ENCODE peak calls at places on chromosomes 2 and 18, in four cellular contexts. X is T follicular helper cell, U is transverse colon, O is amniotic epithelial cell. Z is an unnamed sample.

GRCh38 chr2:188129677-188130076 is 162.0 kb upstream of the GULP1 start:
- DNase-seq in X (no peak), U (no peak), O (no peak), Z (no peak)

GRCh38 chr2:24015562-24016375 is 5.9 kb downstream of the MFSD2B start:
- DNase-seq in X (no peak), U (no peak), O (peak; percentile 93), Z (no peak)

GRCh38 chr18:24189664-24190346 is 50.9 kb downstream of the CABYR start:
- DNase-seq in X (no peak), U (no peak), O (no peak), Z (no peak)

GRCh38 chr18:23209031-23209430 is 73.7 kb downstream of the CABLES1 start:
- DNase-seq in X (no peak), U (no peak), O (peak; percentile 87), Z (no peak)

GRCh38 chr18:51017140-51017874 is 12.7 kb upstream of the SMAD4 start:
- DNase-seq in X (no peak), U (no peak), O (no peak), Z (no peak)

GRCh38 chr18:44627245-44627644 is 53.4 kb upstream of the SETBP1 start:
- DNase-seq in X (no peak), U (no peak), O (peak; percentile 19), Z (no peak)

GRCh38 chr18:32552421-32553030 is 81.8 kb upstream of the GAREM1 start:
- DNase-seq in X (peak; percentile 34), U (peak; percentile 70), O (peak; percentile 68), Z (peak; percentile 86)

GRCh38 chr18:37442477-37442876 is 123.1 kb downstream of the CELF4 start:
- DNase-seq in X (no peak), U (no peak), O (no peak), Z (no peak)

GRCh38 chr2:239324456-239324855 is 76.4 kb downstream of the HDAC4 start:
- DNase-seq in X (no peak), U (no peak), O (no peak), Z (no peak)

GRCh38 chr2:104849618-104850097 is 4.3 kb upstream of the POU3F3 start:
- DNase-seq in X (no peak), U (peak; percentile 71), O (peak; percentile 41), Z (peak; percentile 66)

GRCh38 chr18:25826823-25827617 is 263.4 kb downstream of the SS18 start:
- DNase-seq in X (no peak), U (no peak), O (peak; percentile 41), Z (no peak)

GRCh38 chr2:127614731-127615130 is 31.2 kb upstream of the GPR17 start:
- DNase-seq in X (no peak), U (no peak), O (peak; percentile 7), Z (no peak)

GRCh38 chr2:100513650-100514049 is 43.4 kb downstream of the NMS start:
- DNase-seq in X (no peak), U (no peak), O (no peak), Z (no peak)

GRCh38 chr2:45237128-45237527 is 227.9 kb upstream of the SIX2 start:
- DNase-seq in X (no peak), U (no peak), O (no peak), Z (no peak)

GRCh38 chr2:1749750-1750149 is 5.4 kb upstream of the PXDN start:
- DNase-seq in X (no peak), U (no peak), O (no peak), Z (no peak)

GRCh38 chr2:173028671-173029070 is 47.0 kb upstream of the MAP3K20 start:
- DNase-seq in X (no peak), U (no peak), O (peak; percentile 43), Z (no peak)

GRCh38 chr2:8247905-8248622 is 433.8 kb upstream of the ID2 start:
- DNase-seq in X (no peak), U (no peak), O (no peak), Z (no peak)

GRCh38 chr2:123380536-123380935 is 644.6 kb upstream of the CNTNAP5 start:
- DNase-seq in X (no peak), U (no peak), O (no peak), Z (no peak)

GRCh38 chr18:25326231-25327042 is 25.5 kb downstream of the ZNF521 start:
- DNase-seq in X (no peak), U (no peak), O (no peak), Z (no peak)

GRCh38 chr2:161427413-161428239 is 11.5 kb downstream of the TBR1 start:
- DNase-seq in X (no peak), U (no peak), O (no peak), Z (no peak)

GRCh38 chr2:234292205-234292954 is 204.5 kb downstream of the ARL4C start:
- DNase-seq in X (peak; percentile 75), U (peak; percentile 33), O (no peak), Z (no peak)

GRCh38 chr2:72883356-72883962 is 3.7 kb upstream of the SPR start:
- DNase-seq in X (no peak), U (peak; percentile 37), O (peak; percentile 51), Z (peak; percentile 57)

GRCh38 chr18:10588975-10589374 is 63.1 kb downstream of the NAPG start:
- DNase-seq in X (no peak), U (no peak), O (no peak), Z (no peak)

GRCh38 chr2:240650254-240650965 is 25.1 kb downstream of the GPR35 start:
- DNase-seq in X (no peak), U (no peak), O (no peak), Z (no peak)

GRCh38 chr2:69493268-69493667 is 56.0 kb upstream of the NFU1 start:
- DNase-seq in X (no peak), U (peak; percentile 23), O (peak; percentile 9), Z (peak; percentile 20)

GRCh38 chr18:12393998-12394397 is 13.7 kb upstream of the PRELID3A start:
- DNase-seq in X (no peak), U (peak; percentile 51), O (no peak), Z (no peak)

GRCh38 chr2:15122915-15123314 is 438.2 kb downstream of the NBAS start:
- DNase-seq in X (no peak), U (no peak), O (peak; percentile 7), Z (no peak)

GRCh38 chr2:105814291-105814940 is 69.7 kb downstream of the NCK2 start:
- DNase-seq in X (no peak), U (no peak), O (peak; percentile 75), Z (no peak)

GRCh38 chr2:168220971-168221819 is 26.2 kb downstream of the STK39 start:
- DNase-seq in X (no peak), U (no peak), O (peak; percentile 28), Z (peak; percentile 48)

GRCh38 chr2:240225116-240225515 is 84.7 kb upstream of the OTOS start:
- DNase-seq in X (no peak), U (no peak), O (no peak), Z (no peak)

GRCh38 chr2:217807753-217808152 is 195.0 kb downstream of the TNS1 start:
- DNase-seq in X (no peak), U (no peak), O (no peak), Z (no peak)

GRCh38 chr2:158599609-158600008 is 142.9 kb downstream of the PKP4 start:
- DNase-seq in X (no peak), U (no peak), O (no peak), Z (no peak)

GRCh38 chr2:191265311-191266170 is 20.3 kb downstream of the MYO1B start:
- DNase-seq in X (no peak), U (peak; percentile 22), O (no peak), Z (no peak)

GRCh38 chr2:46942891-46943626 is 27.5 kb upstream of the MCFD2 start:
- DNase-seq in X (no peak), U (no peak), O (no peak), Z (no peak)

GRCh38 chr2:133822901-133823550 is 254.8 kb upstream of the NCKAP5 start:
- DNase-seq in X (no peak), U (no peak), O (no peak), Z (no peak)

GRCh38 chr2:49619804-49620203 is 465.5 kb upstream of the FSHR start:
- DNase-seq in X (no peak), U (no peak), O (no peak), Z (no peak)

Z was measured in body of pancreas.